ENCODE peak calls at places on chromosomes 3 and 15, in five cellular contexts. J, S, N, Y and P are unnamed samples. For H3K27me3, the result is how much of the 10 kb centered on the place peaks cover.

GRCh38 chr3:9503283-9503682 is 50.3 kb downstream of the LHFPL4 start:
- DNase-seq in J (peak), S (peak), N (peak), Y (peak), P (peak)

GRCh38 chr15:32763295-32763694 is 45.5 kb downstream of the GREM1 start:
- DNase-seq in J (no peak), S (no peak), N (no peak), Y (no peak), P (no peak)

GRCh38 chr15:78077053-78077859 is at the start of gene TBC1D2B:
- DNase-seq in J (peak), S (peak), N (no peak), Y (peak), P (peak)

GRCh38 chr15:95763426-95763825 is 567.1 kb upstream of the NR2F2 start:
- DNase-seq in J (no peak), S (no peak), N (no peak), Y (no peak), P (no peak)

GRCh38 chr15:41933771-41934170 is 38.6 kb downstream of the EHD4 start:
- DNase-seq in J (peak), S (peak), N (no peak), Y (no peak), P (no peak)

GRCh38 chr15:55915221-55915620 is 78.2 kb downstream of the NEDD4 start:
- DNase-seq in J (no peak), S (no peak), N (no peak), Y (peak), P (no peak)

GRCh38 chr15:67303490-67304363 is 49.1 kb downstream of the IQCH start:
- DNase-seq in J (no peak), S (peak), N (peak), Y (peak), P (peak)

GRCh38 chr15:31155136-31155535 is 53.6 kb upstream of the TRPM1 start:
- DNase-seq in J (no peak), S (no peak), N (no peak), Y (no peak), P (no peak)

GRCh38 chr3:185934726-185935464 is 2.9 kb downstream of the TRA2B start:
- DNase-seq in J (no peak), S (peak), N (no peak), Y (no peak), P (no peak)

DNA sequence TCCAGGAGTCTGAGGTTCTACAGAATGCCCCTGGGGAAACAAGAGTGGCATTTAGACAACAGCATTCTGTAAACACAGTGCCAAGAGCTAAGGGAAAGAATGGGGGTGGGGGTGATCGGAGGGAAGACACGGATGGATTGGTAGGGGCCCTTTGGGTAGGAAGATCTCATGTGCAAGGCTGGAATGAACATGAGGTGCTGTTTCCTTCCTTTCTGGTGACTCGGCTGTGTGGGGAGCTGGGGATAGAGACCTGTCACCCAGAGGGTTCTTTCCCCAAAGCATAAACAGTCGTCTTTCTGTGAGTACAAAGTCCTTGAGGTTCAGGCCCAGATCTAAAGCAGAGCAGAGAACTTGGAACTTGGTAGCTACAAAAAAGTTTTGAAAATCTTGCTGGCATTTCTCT is 11.7 kb downstream of the TPM1 start:
- DNase-seq in J (no peak), S (no peak), N (no peak), Y (peak), P (no peak)
- TF ChIP-seq CTCF in J (no peak), S (no peak), N (no peak), Y (no peak), P (no peak)

GRCh38 chr3:139238281-139239030 is 105.4 kb upstream of the MRPS22 start:
- DNase-seq in J (no peak), S (no peak), N (no peak), Y (no peak), P (no peak)

GRCh38 chr3:139236336-139236735 is 107.5 kb upstream of the MRPS22 start:
- DNase-seq in J (no peak), S (no peak), N (no peak), Y (no peak), P (no peak)

DNA sequence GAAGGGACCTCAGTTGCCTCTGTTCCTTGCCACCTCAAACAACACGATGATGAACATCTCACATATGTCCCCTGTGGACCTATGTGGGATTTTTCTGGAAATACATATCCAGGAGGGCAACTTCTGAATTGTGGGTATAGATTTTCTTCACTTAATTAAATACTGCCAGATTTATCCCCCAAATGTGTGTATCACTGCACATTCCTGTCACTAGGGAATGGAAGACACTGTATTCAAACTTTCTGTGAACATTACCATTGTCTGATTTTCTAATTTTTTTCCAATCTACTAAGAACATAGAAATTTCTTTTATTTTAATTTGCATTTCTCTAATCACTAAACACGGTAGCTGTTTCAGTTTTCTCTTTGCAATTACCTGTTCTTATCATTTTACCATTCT is 102.0 kb upstream of the MRPS22 start:
- DNase-seq in J (no peak), S (no peak), N (no peak), Y (no peak), P (no peak)
- H3K27me3 ChIP-seq in J (under half), S (under half), N (under half), Y (under half), P (under half)

DNA sequence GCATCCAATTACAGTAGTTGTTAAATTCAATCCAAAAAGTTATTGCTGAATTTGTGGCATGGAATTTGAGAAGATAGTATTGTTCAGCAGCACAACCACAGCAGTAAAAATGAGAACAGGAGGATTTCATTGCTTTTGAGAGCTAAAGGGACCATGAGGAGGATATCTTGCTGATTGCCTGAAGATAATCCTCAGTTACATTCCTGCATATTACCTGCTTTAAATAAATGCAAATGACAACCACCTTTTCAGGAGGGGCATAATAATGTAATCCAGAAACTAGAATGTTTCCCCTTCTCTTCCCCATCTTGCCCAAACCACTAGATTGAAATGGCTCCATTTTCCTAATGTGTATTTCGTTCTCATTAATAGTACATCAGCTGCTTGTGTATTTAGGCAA is 35.2 kb upstream of the SLC2A2 start:
- DNase-seq in J (no peak), S (no peak), N (no peak), Y (no peak), P (no peak)
- H3K4me3 ChIP-seq in J (no peak), S (no peak), N (no peak), Y (no peak), P (no peak)

GRCh38 chr3:20320489-20320888 is 134.5 kb upstream of the SGO1 start:
- DNase-seq in J (no peak), S (no peak), N (no peak), Y (no peak), P (no peak)
- TF ChIP-seq CTCF in J (no peak), S (no peak), N (no peak), Y (no peak), P (no peak)

DNA sequence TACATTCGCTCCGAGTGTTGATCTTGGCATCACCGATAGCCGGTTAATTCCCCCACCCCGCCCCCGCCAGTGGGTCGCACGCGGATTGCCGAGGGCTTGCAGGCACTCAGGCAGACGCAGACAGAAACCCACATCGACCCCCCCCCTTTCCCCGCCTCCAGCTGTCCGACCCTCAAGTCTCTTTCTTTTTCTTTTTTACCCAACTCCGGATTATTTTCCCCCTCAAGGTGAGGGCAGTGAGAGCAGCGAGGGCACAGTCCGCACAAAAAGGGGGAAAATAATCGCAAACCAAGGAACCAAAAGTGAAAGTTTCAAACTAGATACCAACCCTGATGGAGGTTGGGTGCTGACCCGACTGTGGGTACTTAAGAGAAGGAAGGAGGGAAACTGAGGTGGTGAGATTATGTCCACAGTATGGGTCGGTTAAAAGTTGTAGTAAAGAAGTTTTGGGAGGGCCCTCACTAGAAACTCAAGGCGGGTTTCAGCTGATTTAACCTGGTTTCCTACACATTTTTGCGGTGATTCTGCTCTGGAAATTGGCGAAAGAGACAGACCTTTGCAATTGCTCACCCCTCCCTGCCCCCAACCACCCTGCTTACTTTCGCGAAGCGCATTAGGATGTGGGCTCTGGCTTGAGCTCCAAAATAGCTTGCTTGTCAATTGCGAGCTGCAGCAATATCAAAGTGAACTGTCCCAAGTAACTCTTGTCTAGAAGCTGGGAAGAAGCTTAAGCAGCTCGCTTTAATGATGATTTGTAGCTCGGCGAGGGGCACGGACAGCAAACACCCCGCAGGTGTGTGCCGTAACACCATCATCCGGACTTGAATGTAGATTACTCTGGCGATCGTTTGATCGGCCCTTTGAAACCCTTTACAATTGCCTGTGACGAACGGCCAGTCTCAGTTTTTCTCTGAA is 15.7 kb downstream of the SOX2 start:
- DNase-seq in J (no peak), S (no peak), N (no peak), Y (peak), P (peak)
- H3K27me3 ChIP-seq in J (half or more), S (under half), N (under half), Y (under half), P (under half)

GRCh38 chr3:124774305-124774673 is 44.0 kb downstream of the UMPS start:
- DNase-seq in J (no peak), S (peak), N (no peak), Y (peak), P (no peak)
- H3K4me3 ChIP-seq in J (no peak), S (no peak), N (no peak), Y (no peak), P (no peak)

GRCh38 chr15:51935466-51936118 is 36.0 kb downstream of the LEO1 start:
- DNase-seq in J (no peak), S (peak), N (no peak), Y (no peak), P (peak)
- TF ChIP-seq CTCF in J (no peak), S (no peak), N (no peak), Y (no peak), P (no peak)

GRCh38 chr3:195931582-195932273 is 23.4 kb upstream of the TNK2 start:
- DNase-seq in J (peak), S (no peak), N (no peak), Y (no peak), P (no peak)

GRCh38 chr3:195929452-195929851 is 21.1 kb upstream of the TNK2 start:
- DNase-seq in J (no peak), S (no peak), N (no peak), Y (no peak), P (no peak)

GRCh38 chr3:195921334-195921771 is 13.0 kb upstream of the TNK2 start:
- DNase-seq in J (peak), S (no peak), N (no peak), Y (peak), P (no peak)

DNA sequence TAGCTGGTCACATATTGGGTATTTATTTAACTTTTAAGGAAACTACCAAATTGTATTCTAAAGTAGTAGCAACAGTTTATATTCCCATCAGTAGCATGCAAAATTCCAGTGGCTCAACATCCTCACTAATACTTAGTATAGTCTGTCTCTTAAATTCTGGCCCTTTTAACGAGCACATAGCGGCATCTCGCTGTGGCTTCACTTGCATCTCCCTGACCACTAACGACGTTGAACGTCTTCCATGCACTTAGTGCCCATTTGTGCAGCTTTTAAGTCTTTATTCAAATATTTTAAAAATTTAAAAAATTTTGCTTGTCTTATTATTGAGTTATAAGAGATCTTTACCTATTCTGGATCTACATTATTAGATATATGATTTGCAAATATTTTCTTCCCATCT is 17.4 kb upstream of the TNK2 start:
- DNase-seq in J (peak), S (no peak), N (no peak), Y (no peak), P (no peak)
- H3K27me3 ChIP-seq in J (under half), S (under half), N (under half), Y (under half), P (under half)

GRCh38 chr15:85840079-85840801 is 45.5 kb upstream of the KLHL25 start:
- DNase-seq in J (peak), S (peak), N (no peak), Y (peak), P (peak)
- H3K4me3 ChIP-seq in J (peak), S (peak), N (peak), Y (peak), P (peak)